ENCODE peak calls at places on chromosome 4, in seven cellular contexts. One of them, this sample, is unnamed.
A peak's percentile ranks its signal among the peaks of the same experiment; 100 is the strongest.

GRCh38 chr4:153146031-153146430 is 58.2 kb upstream of the TRIM2 start:
- DNase-seq in IMR-90: no peak
- DNase-seq in HepG2: no peak
- DNase-seq in A549: no peak
- DNase-seq in K562: no peak
- DNase-seq in GM12878: no peak
- DNase-seq in H1: no peak
- DNase-seq in this sample: no peak

GRCh38 chr4:119559044-119559647 is 69.5 kb downstream of the PDE5A start:
- DNase-seq in IMR-90: peak; percentile 57
- DNase-seq in HepG2: peak; percentile 39
- DNase-seq in A549: peak; percentile 37
- DNase-seq in K562: peak; percentile 28
- DNase-seq in GM12878: no peak
- DNase-seq in H1: no peak
- DNase-seq in this sample: peak; percentile 45

GRCh38 chr4:63921561-63921960 is 487.7 kb downstream of the TECRL start:
- DNase-seq in IMR-90: no peak
- DNase-seq in HepG2: no peak
- DNase-seq in A549: peak; percentile 0
- DNase-seq in K562: no peak
- DNase-seq in GM12878: no peak
- DNase-seq in H1: no peak
- DNase-seq in this sample: peak; percentile 3

GRCh38 chr4:40931825-40932224 is 182.1 kb downstream of the NSUN7 start:
- DNase-seq in IMR-90: no peak
- DNase-seq in HepG2: no peak
- DNase-seq in A549: no peak
- DNase-seq in K562: no peak
- DNase-seq in GM12878: no peak
- DNase-seq in H1: no peak
- DNase-seq in this sample: no peak

GRCh38 chr4:88097781-88098180 is 60.7 kb downstream of the ABCG2 start:
- DNase-seq in IMR-90: peak; percentile 26
- DNase-seq in HepG2: no peak
- DNase-seq in A549: no peak
- DNase-seq in K562: no peak
- DNase-seq in GM12878: no peak
- DNase-seq in H1: no peak
- DNase-seq in this sample: no peak

GRCh38 chr4:73735231-73735630 is 5.1 kb upstream of the CXCL8 start:
- DNase-seq in IMR-90: peak; percentile 79
- DNase-seq in HepG2: no peak
- DNase-seq in A549: no peak
- DNase-seq in K562: peak; percentile 29
- DNase-seq in GM12878: peak; percentile 79
- DNase-seq in H1: no peak
- DNase-seq in this sample: no peak

GRCh38 chr4:16225139-16225538 is 1.1 kb downstream of the TAPT1 start:
- DNase-seq in IMR-90: peak; percentile 41
- DNase-seq in HepG2: no peak
- DNase-seq in A549: peak; percentile 4
- DNase-seq in K562: no peak
- DNase-seq in GM12878: no peak
- DNase-seq in H1: no peak
- DNase-seq in this sample: no peak

GRCh38 chr4:79863333-79863732 is 209.7 kb downstream of the ANTXR2 start:
- DNase-seq in IMR-90: no peak
- DNase-seq in HepG2: no peak
- DNase-seq in A549: no peak
- DNase-seq in K562: no peak
- DNase-seq in GM12878: no peak
- DNase-seq in H1: no peak
- DNase-seq in this sample: no peak

GRCh38 chr4:19883841-19884240 is 367.9 kb upstream of the SLIT2 start:
- DNase-seq in IMR-90: peak; percentile 65
- DNase-seq in HepG2: no peak
- DNase-seq in A549: no peak
- DNase-seq in K562: no peak
- DNase-seq in GM12878: no peak
- DNase-seq in H1: no peak
- DNase-seq in this sample: no peak

DNA sequence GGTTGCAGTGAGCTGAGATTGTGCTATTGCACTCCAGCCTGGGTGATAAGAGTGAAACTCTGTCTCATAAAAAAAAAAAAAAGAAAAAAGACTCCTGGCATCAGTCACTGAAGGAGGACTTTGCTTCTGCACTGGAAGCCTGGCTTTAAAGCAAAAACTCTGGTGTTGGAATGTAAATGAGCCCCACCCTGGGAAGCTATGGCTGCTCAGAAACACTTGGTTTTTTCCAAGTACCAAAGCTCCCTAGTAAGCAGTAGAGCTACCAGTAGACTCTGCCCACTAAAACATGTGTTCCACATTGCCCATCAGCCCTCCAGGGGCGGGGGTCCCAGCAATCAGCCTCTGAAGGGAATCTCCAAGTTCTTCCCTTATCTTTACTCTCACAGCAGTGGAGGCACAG is 154.4 kb downstream of the SHROOM3 start:
- DNase-seq in IMR-90: peak; percentile 57
- DNase-seq in HepG2: no peak
- DNase-seq in A549: peak; percentile 31
- DNase-seq in K562: no peak
- DNase-seq in GM12878: no peak
- DNase-seq in H1: no peak
- DNase-seq in this sample: no peak
- TF ChIP-seq RFX5 in IMR-90: no peak
- TF ChIP-seq RFX5 in HepG2: no peak
- TF ChIP-seq RFX5 in A549: no peak
- TF ChIP-seq RFX5 in K562: no peak
- TF ChIP-seq RFX5 in GM12878: no peak
- TF ChIP-seq RFX5 in H1: no peak
- TF ChIP-seq RFX5 in this sample: no peak

GRCh38 chr4:82097504-82097903 is 276.3 kb downstream of the HNRNPD start:
- DNase-seq in IMR-90: no peak
- DNase-seq in HepG2: no peak
- DNase-seq in A549: no peak
- DNase-seq in K562: no peak
- DNase-seq in GM12878: no peak
- DNase-seq in H1: no peak
- DNase-seq in this sample: no peak
- TF ChIP-seq RFX5 in IMR-90: no peak
- TF ChIP-seq RFX5 in HepG2: no peak
- TF ChIP-seq RFX5 in A549: no peak
- TF ChIP-seq RFX5 in K562: no peak
- TF ChIP-seq RFX5 in GM12878: no peak
- TF ChIP-seq RFX5 in H1: no peak
- TF ChIP-seq RFX5 in this sample: no peak

GRCh38 chr4:158721680-158722079 is 1.5 kb downstream of the PPID start:
- DNase-seq in IMR-90: no peak
- DNase-seq in HepG2: no peak
- DNase-seq in A549: no peak
- DNase-seq in K562: no peak
- DNase-seq in GM12878: no peak
- DNase-seq in H1: no peak
- DNase-seq in this sample: no peak

GRCh38 chr4:158728256-158728655 is 5.1 kb upstream of the PPID start:
- DNase-seq in IMR-90: no peak
- DNase-seq in HepG2: no peak
- DNase-seq in A549: no peak
- DNase-seq in K562: no peak
- DNase-seq in GM12878: no peak
- DNase-seq in H1: no peak
- DNase-seq in this sample: no peak

GRCh38 chr4:158724647-158725046 is 1.5 kb upstream of the PPID start:
- DNase-seq in IMR-90: no peak
- DNase-seq in HepG2: no peak
- DNase-seq in A549: no peak
- DNase-seq in K562: no peak
- DNase-seq in GM12878: no peak
- DNase-seq in H1: no peak
- DNase-seq in this sample: no peak

GRCh38 chr4:158722917-158723793 is at the start of gene PPID:
- DNase-seq in IMR-90: peak; percentile 70
- DNase-seq in HepG2: peak; percentile 77
- DNase-seq in A549: peak; percentile 84
- DNase-seq in K562: peak; percentile 95
- DNase-seq in GM12878: peak; percentile 49
- DNase-seq in H1: peak; percentile 54
- DNase-seq in this sample: peak; percentile 88

GRCh38 chr4:158722291-158722916 is 792 bp downstream of the PPID start:
- DNase-seq in IMR-90: peak; percentile 48
- DNase-seq in HepG2: peak; percentile 52
- DNase-seq in A549: peak; percentile 35
- DNase-seq in K562: peak; percentile 56
- DNase-seq in GM12878: peak; percentile 9
- DNase-seq in H1: no peak
- DNase-seq in this sample: peak; percentile 52
- TF ChIP-seq RFX5 in IMR-90: no peak
- TF ChIP-seq RFX5 in HepG2: no peak
- TF ChIP-seq RFX5 in A549: no peak
- TF ChIP-seq RFX5 in K562: no peak
- TF ChIP-seq RFX5 in GM12878: no peak
- TF ChIP-seq RFX5 in H1: no peak
- TF ChIP-seq RFX5 in this sample: no peak

DNA sequence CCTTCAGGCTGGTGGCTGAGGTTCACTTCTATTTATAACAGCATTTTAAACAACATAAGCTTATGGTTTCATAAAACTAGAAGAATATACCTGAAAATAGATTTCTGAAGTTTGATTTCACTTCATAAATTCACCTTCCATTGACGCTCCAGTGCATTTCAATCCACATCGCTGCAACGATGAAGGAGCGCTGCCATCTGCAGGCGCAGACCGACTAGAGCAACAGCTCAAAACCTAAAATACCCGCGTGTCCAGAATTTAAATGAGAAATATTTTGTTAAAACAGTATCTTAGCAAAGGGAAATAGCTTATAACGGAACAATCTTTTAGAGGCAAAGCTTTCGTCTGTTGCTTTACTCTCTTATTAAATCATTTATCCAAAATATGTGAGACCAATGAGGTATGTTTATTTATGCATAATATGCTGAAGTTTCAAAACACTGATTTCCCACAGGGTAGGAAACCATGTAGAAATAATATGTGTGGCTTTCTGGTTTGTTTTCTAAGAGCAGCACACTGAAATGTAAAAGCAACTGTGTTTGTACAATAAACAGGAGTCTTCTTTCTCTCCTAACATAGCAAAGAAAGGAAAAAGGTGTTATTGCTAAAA is 816.4 kb upstream of the FRG1 start:
- DNase-seq in IMR-90: peak; percentile 74
- DNase-seq in HepG2: peak; percentile 4
- DNase-seq in A549: peak; percentile 58
- DNase-seq in K562: no peak
- DNase-seq in GM12878: no peak
- DNase-seq in H1: no peak
- DNase-seq in this sample: peak; percentile 40
- TF ChIP-seq RFX5 in IMR-90: no peak
- TF ChIP-seq RFX5 in HepG2: no peak
- TF ChIP-seq RFX5 in A549: no peak
- TF ChIP-seq RFX5 in K562: no peak
- TF ChIP-seq RFX5 in GM12878: no peak
- TF ChIP-seq RFX5 in H1: no peak
- TF ChIP-seq RFX5 in this sample: no peak

GRCh38 chr4:140066031-140066930 is 87.7 kb downstream of the MAML3 start:
- DNase-seq in IMR-90: no peak
- DNase-seq in HepG2: no peak
- DNase-seq in A549: no peak
- DNase-seq in K562: no peak
- DNase-seq in GM12878: no peak
- DNase-seq in H1: no peak
- DNase-seq in this sample: no peak
- TF ChIP-seq RFX5 in IMR-90: no peak
- TF ChIP-seq RFX5 in HepG2: no peak
- TF ChIP-seq RFX5 in A549: no peak
- TF ChIP-seq RFX5 in K562: no peak
- TF ChIP-seq RFX5 in GM12878: no peak
- TF ChIP-seq RFX5 in H1: no peak
- TF ChIP-seq RFX5 in this sample: no peak

DNA sequence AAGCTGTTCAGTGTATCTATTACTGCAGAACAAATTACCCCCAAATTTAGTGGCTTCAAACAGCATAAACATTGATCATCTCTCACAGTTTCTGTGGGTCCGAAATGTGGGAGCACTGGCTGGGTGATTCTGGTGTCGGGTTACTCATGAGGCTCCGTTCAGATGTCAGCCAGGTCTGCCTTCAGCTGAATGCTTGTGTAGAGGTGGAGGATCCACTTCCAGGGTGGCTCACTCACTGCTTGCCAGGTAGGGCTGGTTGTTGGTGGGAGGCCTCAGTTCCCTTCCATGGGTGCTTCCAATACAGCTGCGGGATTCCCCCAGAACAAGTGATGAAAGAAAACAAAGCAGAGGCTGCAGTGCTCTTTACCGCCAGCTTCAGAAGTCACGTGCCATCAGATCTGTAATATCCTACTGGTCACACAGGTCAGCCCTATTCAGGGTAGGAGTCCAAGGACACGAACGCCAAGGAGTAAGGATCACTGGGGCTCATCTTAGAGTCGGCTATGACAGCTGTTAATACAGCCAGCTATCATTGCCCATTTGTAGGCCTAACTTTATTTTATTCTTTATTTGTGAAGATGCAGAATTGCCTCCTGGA is 1.1 kb upstream of the SMIM43 start:
- DNase-seq in IMR-90: no peak
- DNase-seq in HepG2: no peak
- DNase-seq in A549: no peak
- DNase-seq in K562: no peak
- DNase-seq in GM12878: no peak
- DNase-seq in H1: no peak
- DNase-seq in this sample: no peak
- TF ChIP-seq RFX5 in IMR-90: no peak
- TF ChIP-seq RFX5 in HepG2: no peak
- TF ChIP-seq RFX5 in A549: no peak
- TF ChIP-seq RFX5 in K562: no peak
- TF ChIP-seq RFX5 in GM12878: no peak
- TF ChIP-seq RFX5 in H1: no peak
- TF ChIP-seq RFX5 in this sample: no peak

GRCh38 chr4:33722800-33723511 is 2521.4 kb downstream of the ARAP2 start:
- DNase-seq in IMR-90: no peak
- DNase-seq in HepG2: no peak
- DNase-seq in A549: no peak
- DNase-seq in K562: no peak
- DNase-seq in GM12878: no peak
- DNase-seq in H1: no peak
- DNase-seq in this sample: peak; percentile 5
- TF ChIP-seq RFX5 in IMR-90: no peak
- TF ChIP-seq RFX5 in HepG2: no peak
- TF ChIP-seq RFX5 in A549: no peak
- TF ChIP-seq RFX5 in K562: no peak
- TF ChIP-seq RFX5 in GM12878: no peak
- TF ChIP-seq RFX5 in H1: no peak
- TF ChIP-seq RFX5 in this sample: no peak